ENCODE peak calls at places on chromosomes 12 and 14, in nine cellular contexts. C is brain microvascular endothelial cell, N is GM12878, O is transverse colon, H is fibroblast of the aortic adventitia, L is astrocyte of the spinal cord, F is PC-3, A is AG10803, B is tibial artery. P is an unnamed sample.

GRCh38 chr12:113439606-113440030 is 17.4 kb downstream of the SDSL start:
- DNase-seq in B (no peak), F (peak), N (no peak), O (no peak), L (peak), C (peak), A (peak), H (peak), P (no peak)

GRCh38 chr12:106174876-106175275 is 36.1 kb upstream of the NUAK1 start:
- DNase-seq in N (no peak), A (no peak), C (no peak), O (no peak), B (no peak), F (no peak), H (no peak), L (no peak), P (no peak)

GRCh38 chr12:3419538-3419937 is 71.5 kb upstream of the PRMT8 start:
- DNase-seq in H (no peak), L (no peak), B (no peak), C (no peak), A (no peak), F (no peak), O (no peak), N (no peak), P (no peak)

GRCh38 chr14:74620497-74620921 is 8.5 kb upstream of the LTBP2 start:
- DNase-seq in C (peak), A (peak), N (no peak), L (peak), F (peak), O (no peak), B (no peak), H (peak), P (no peak)

GRCh38 chr12:72723732-72724131 is 451.6 kb downstream of the TRHDE start:
- DNase-seq in L (no peak), F (peak), B (no peak), N (no peak), A (no peak), O (no peak), C (no peak), H (no peak), P (no peak)

GRCh38 chr12:63163542-63163941 is 12.5 kb upstream of the AVPR1A start:
- DNase-seq in N (no peak), L (no peak), F (no peak), O (no peak), C (no peak), B (no peak), H (no peak), A (no peak), P (no peak)

GRCh38 chr14:70032016-70032415 is 152.8 kb downstream of the SMOC1 start:
- DNase-seq in H (no peak), A (no peak), F (no peak), O (no peak), N (no peak), L (no peak), B (no peak), C (no peak), P (no peak)

GRCh38 chr12:104971276-104971675 is 13.2 kb upstream of the SLC41A2 start:
- DNase-seq in C (no peak), H (no peak), A (no peak), N (no peak), B (no peak), O (no peak), F (no peak), L (no peak), P (no peak)

GRCh38 chr14:80609055-80609454 is 332.5 kb downstream of the CEP128 start:
- DNase-seq in F (peak), B (no peak), N (no peak), C (no peak), L (no peak), H (no peak), O (no peak), A (no peak), P (no peak)

GRCh38 chr12:120103371-120103770 is 13.2 kb downstream of the RAB35 start:
- DNase-seq in F (no peak), C (no peak), L (no peak), A (no peak), N (no peak), H (no peak), O (no peak), B (no peak), P (no peak)

GRCh38 chr12:125720961-125721360 is 655.7 kb downstream of the AACS start:
- DNase-seq in A (no peak), O (no peak), F (no peak), L (no peak), H (no peak), C (no peak), N (no peak), B (no peak), P (no peak)

GRCh38 chr14:24806061-24806678 is 172.2 kb upstream of the GZMB start:
- DNase-seq in O (peak), C (peak), N (peak), B (peak), A (peak), H (peak), L (peak), F (peak), P (peak)

GRCh38 chr12:77796775-77797174 is 33.9 kb upstream of the NAV3 start:
- DNase-seq in C (no peak), H (peak), O (no peak), N (no peak), L (peak), F (peak), B (no peak), A (peak), P (no peak)

GRCh38 chr14:29216316-29216715 is 449.7 kb downstream of the FOXG1 start:
- DNase-seq in C (no peak), H (no peak), B (no peak), O (no peak), L (no peak), A (no peak), F (no peak), N (no peak), P (no peak)

GRCh38 chr12:25307818-25308217 is 57.1 kb upstream of the KRAS start:
- DNase-seq in H (no peak), A (peak), O (no peak), N (no peak), C (no peak), F (no peak), L (no peak), B (no peak), P (no peak)

GRCh38 chr12:25497021-25497420 is 56.1 kb downstream of the LMNTD1 start:
- DNase-seq in N (no peak), A (no peak), B (no peak), O (no peak), L (no peak), C (peak), F (peak), H (peak), P (no peak)

GRCh38 chr14:24343795-24344660 is 4.2 kb upstream of the RIPK3 start:
- DNase-seq in O (no peak), N (no peak), L (no peak), H (no peak), C (no peak), F (no peak), B (no peak), A (no peak), P (no peak)

GRCh38 chr12:75883241-75883640 is 148.3 kb downstream of the PHLDA1 start:
- DNase-seq in F (no peak), L (no peak), A (no peak), B (no peak), N (no peak), C (no peak), H (no peak), O (no peak), P (no peak)

GRCh38 chr12:34600592-34601462 is 578.5 kb downstream of the ALG10 start:
- DNase-seq in H (no peak), A (no peak), L (no peak), F (no peak), N (no peak), B (no peak), O (no peak), C (no peak), P (peak)

GRCh38 chr12:96828169-96828789 is 78.8 kb upstream of the NEDD1 start:
- DNase-seq in O (no peak), N (no peak), B (no peak), A (no peak), L (no peak), C (no peak), H (no peak), F (no peak), P (no peak)

GRCh38 chr12:65825573-65826512 is 1.6 kb downstream of the HMGA2 start:
- DNase-seq in B (no peak), F (peak), O (peak), H (peak), C (no peak), N (no peak), L (no peak), A (peak), P (peak)

GRCh38 chr12:65828711-65829339 is 4.5 kb downstream of the HMGA2 start:
- DNase-seq in L (no peak), N (no peak), F (peak), C (no peak), H (no peak), A (no peak), O (no peak), B (no peak), P (no peak)

GRCh38 chr12:65827827-65828231 is 3.5 kb downstream of the HMGA2 start:
- DNase-seq in F (peak), L (no peak), O (no peak), B (no peak), C (no peak), A (no peak), N (no peak), H (peak), P (no peak)

GRCh38 chr12:65825323-65825572 is 965 bp downstream of the HMGA2 start:
- DNase-seq in C (no peak), F (no peak), H (no peak), O (no peak), N (no peak), A (no peak), L (no peak), B (no peak), P (no peak)

DNA sequence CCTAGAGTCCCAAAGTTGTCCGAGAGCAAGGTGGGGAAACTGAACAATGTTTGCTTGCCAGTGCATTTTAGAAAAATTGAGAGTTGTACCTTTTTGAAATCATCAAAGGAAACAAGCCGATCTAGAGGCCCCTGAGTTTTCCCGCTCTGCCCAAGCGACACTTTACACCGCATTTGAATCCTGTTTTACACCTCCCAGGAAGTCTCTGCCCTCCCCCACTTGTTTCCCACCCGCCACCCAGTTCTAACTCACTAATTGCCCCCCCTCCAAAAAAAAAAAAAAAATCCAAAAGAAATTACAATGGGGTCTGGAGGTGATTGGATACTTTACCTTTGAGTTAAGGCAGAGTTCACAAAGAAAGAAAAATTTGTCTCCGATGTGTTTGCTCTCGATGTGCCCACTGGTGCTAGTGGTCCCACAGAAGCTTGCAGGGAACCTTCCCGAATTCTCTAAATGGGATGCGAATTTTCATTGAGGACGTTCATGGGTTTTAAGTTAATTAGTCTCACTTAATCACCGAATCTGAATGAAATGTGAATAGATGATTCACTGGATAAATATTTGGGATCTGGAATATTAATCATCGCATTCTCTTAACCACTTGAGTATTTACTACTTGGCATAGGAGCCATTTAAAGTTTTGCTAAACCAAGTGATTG is 2.4 kb downstream of the HMGA2 start:
- DNase-seq in B (no peak), C (no peak), A (peak), L (peak), O (no peak), F (peak), H (peak), N (no peak), P (no peak)
- H3K4me3 ChIP-seq in B (peak), C (peak), A (peak), L (peak), O (peak), F (peak), H (peak), N (peak), P (no peak)

DNA sequence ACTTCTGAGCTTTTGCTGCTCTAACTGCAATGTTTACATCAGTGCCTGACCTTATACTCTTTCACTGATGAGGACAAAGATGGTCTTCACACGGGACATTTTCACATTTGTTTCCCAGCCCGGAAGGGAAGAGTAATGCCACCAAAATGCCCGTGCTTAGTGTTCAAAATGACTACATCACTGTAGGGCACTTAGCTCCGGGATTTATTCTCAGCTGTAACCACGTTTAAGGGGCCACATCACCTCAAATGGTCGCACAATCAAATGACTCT is 2.9 kb downstream of the GSG1 start:
- DNase-seq in B (no peak), A (no peak), L (no peak), H (no peak), F (no peak), O (no peak), C (no peak), N (no peak), P (no peak)
- H3K4me3 ChIP-seq in B (peak), A (peak), L (peak), H (peak), F (peak), O (peak), C (peak), N (peak), P (peak)

DNA sequence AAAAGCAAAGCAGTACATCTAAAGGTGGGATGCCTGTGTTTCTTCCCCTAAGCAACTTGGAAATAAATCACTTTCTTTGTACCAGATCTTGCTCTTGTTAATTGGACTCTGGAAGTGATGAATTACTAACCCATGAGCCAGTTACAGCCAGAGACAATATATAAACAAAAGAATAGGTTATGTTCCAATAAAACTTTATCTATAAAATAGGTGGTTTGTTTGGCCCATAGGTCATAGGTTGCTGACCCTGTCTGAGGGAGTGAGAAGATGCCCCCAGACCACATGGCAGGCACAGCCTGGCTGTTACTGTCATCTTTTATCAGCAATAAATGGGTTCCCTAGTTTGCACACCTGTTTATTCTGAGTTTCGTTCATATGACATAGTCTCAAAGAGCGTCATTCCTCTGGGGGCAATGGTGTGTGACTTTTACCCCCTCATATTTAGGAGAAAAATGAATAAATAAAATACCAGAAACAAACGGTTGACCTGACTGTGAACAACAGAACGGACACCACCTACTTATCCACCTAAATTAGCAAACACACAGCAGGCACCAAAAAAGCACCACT is 10.7 kb downstream of the LGMN start:
- DNase-seq in C (no peak), N (no peak), H (no peak), B (no peak), L (no peak), F (no peak), A (no peak), O (no peak), P (no peak)
- H3K4me3 ChIP-seq in C (no peak), N (no peak), H (no peak), B (no peak), L (no peak), F (no peak), A (no peak), O (no peak), P (no peak)

GRCh38 chr12:130874696-130875095 is 2.8 kb downstream of the RAN start:
- DNase-seq in L (no peak), O (no peak), F (no peak), B (no peak), H (no peak), A (no peak), N (no peak), C (no peak), P (no peak)
- H3K4me3 ChIP-seq in L (no peak), O (no peak), F (peak), B (no peak), H (no peak), A (no peak), N (peak), C (no peak), P (no peak)

P was measured in uterus.